ENCODE peak calls at places on chromosomes 12 and 14, in seven cellular contexts. R is fibroblast of pulmonary artery, C is fibroblast of the aortic adventitia, K is dorsolateral prefrontal cortex, D is IMR-90, F is B cell, T is progenitor cell of endocrine pancreas. U is an unnamed sample.

GRCh38 chr12:1980282-1980681 is 24.0 kb downstream of the DCP1B start:
- DNase-seq in R (no peak), C (no peak), K (no peak), D (no peak), F (no peak), T (no peak), U (no peak)

GRCh38 chr14:105495101-105495989 is 4.3 kb downstream of the TEDC1 start:
- DNase-seq in R (no peak), C (no peak), K (no peak), D (no peak), F (peak), T (no peak), U (peak)

GRCh38 chr12:11719678-11720099 is 70.2 kb downstream of the ETV6 start:
- DNase-seq in R (peak), C (peak), K (peak), D (peak), F (no peak), T (no peak), U (no peak)

GRCh38 chr14:75885829-75886228 is 96.0 kb downstream of the TGFB3 start:
- DNase-seq in R (peak), C (peak), K (no peak), D (peak), F (no peak), T (no peak), U (no peak)

GRCh38 chr14:54650331-54651017 is 83.5 kb downstream of the SAMD4A start:
- DNase-seq in R (peak), C (peak), K (no peak), D (peak), F (no peak), T (no peak), U (no peak)

GRCh38 chr12:6275609-6276246 is 34.8 kb upstream of the PLEKHG6 start:
- DNase-seq in R (no peak), C (no peak), K (no peak), D (no peak), F (no peak), T (no peak), U (no peak)

GRCh38 chr12:119990382-119990874 is 1.4 kb downstream of the BICDL1 start:
- DNase-seq in R (no peak), C (no peak), K (no peak), D (no peak), F (peak), T (no peak), U (no peak)

GRCh38 chr12:29879606-29880308 is 96.0 kb upstream of the TMTC1 start:
- DNase-seq in R (no peak), C (no peak), K (no peak), D (no peak), F (no peak), T (no peak), U (no peak)

GRCh38 chr14:58812050-58812690 is 174.4 kb downstream of the DACT1 start:
- DNase-seq in R (no peak), C (no peak), K (no peak), D (no peak), F (no peak), T (no peak), U (no peak)

GRCh38 chr14:44847910-44848309 is 113.8 kb downstream of the KLHL28 start:
- DNase-seq in R (peak), C (peak), K (no peak), D (peak), F (no peak), T (no peak), U (no peak)

GRCh38 chr12:82182601-82183000 is 175.6 kb downstream of the CCDC59 start:
- DNase-seq in R (no peak), C (peak), K (no peak), D (no peak), F (no peak), T (no peak), U (no peak)

GRCh38 chr12:46553911-46554310 is 181.3 kb upstream of the SLC38A2 start:
- DNase-seq in R (no peak), C (peak), K (no peak), D (peak), F (no peak), T (no peak), U (no peak)

GRCh38 chr12:19316420-19316819 is 122.9 kb upstream of the AEBP2 start:
- DNase-seq in R (peak), C (peak), K (no peak), D (peak), F (no peak), T (no peak), U (no peak)

GRCh38 chr12:31578632-31579031 is 12.3 kb downstream of the DENND5B start:
- DNase-seq in R (peak), C (peak), K (peak), D (peak), F (no peak), T (no peak), U (no peak)

GRCh38 chr12:63857771-63858670 is 13.5 kb downstream of the SRGAP1 start:
- DNase-seq in R (peak), C (peak), K (no peak), D (peak), F (no peak), T (no peak), U (no peak)

GRCh38 chr14:84006643-84007137 is 1523.3 kb upstream of the FLRT2 start:
- DNase-seq in R (peak), C (no peak), K (no peak), D (no peak), F (no peak), T (no peak), U (no peak)

GRCh38 chr12:31324845-31325523 is 966 bp downstream of the SINHCAF start:
- DNase-seq in R (peak), C (peak), K (peak), D (peak), F (peak), T (peak), U (no peak)

GRCh38 chr14:73455294-73455693 is 3.1 kb downstream of the NUMB start:
- DNase-seq in R (no peak), C (no peak), K (no peak), D (no peak), F (no peak), T (no peak), U (no peak)

GRCh38 chr12:53638057-53638456 is 11.9 kb upstream of the ATF7 start:
- DNase-seq in R (no peak), C (no peak), K (no peak), D (no peak), F (no peak), T (no peak), U (no peak)

GRCh38 chr12:47307680-47308399 is 228.1 kb upstream of the AMIGO2 start:
- DNase-seq in R (peak), C (peak), K (no peak), D (peak), F (peak), T (no peak), U (no peak)

GRCh38 chr12:88339966-88340365 is 197.9 kb downstream of the TMTC3 start:
- DNase-seq in R (no peak), C (no peak), K (no peak), D (peak), F (no peak), T (no peak), U (no peak)

GRCh38 chr12:12901158-12901791 is 9.9 kb downstream of the GPRC5A start:
- DNase-seq in R (peak), C (peak), K (peak), D (peak), F (no peak), T (no peak), U (no peak)

GRCh38 chr12:113601656-113602263 is 130.1 kb upstream of the LHX5 start:
- DNase-seq in R (peak), C (no peak), K (no peak), D (no peak), F (no peak), T (peak), U (peak)

GRCh38 chr14:87199371-87199770 is 793.6 kb downstream of the GALC start:
- DNase-seq in R (no peak), C (no peak), K (no peak), D (no peak), F (no peak), T (no peak), U (no peak)

GRCh38 chr12:31737763-31738162 is 8.9 kb upstream of the AMN1 start:
- DNase-seq in R (no peak), C (no peak), K (no peak), D (no peak), F (no peak), T (no peak), U (no peak)

GRCh38 chr12:65876898-65877721 is 52.8 kb downstream of the HMGA2 start:
- DNase-seq in R (peak), C (peak), K (no peak), D (no peak), F (no peak), T (peak), U (no peak)

GRCh38 chr12:52945389-52946232 is 3.3 kb upstream of the KRT18 start:
- DNase-seq in R (peak), C (peak), K (no peak), D (peak), F (no peak), T (peak), U (no peak)

GRCh38 chr14:32657081-32657480 is 281.6 kb upstream of the NPAS3 start:
- DNase-seq in R (peak), C (peak), K (peak), D (peak), F (no peak), T (no peak), U (no peak)

GRCh38 chr12:46067062-46067461 is 76.7 kb upstream of the SCAF11 start:
- DNase-seq in R (no peak), C (no peak), K (no peak), D (no peak), F (no peak), T (no peak), U (no peak)

GRCh38 chr12:127650626-127651025 is 616.3 kb upstream of the TMEM132C start:
- DNase-seq in R (no peak), C (no peak), K (no peak), D (peak), F (no peak), T (no peak), U (no peak)

GRCh38 chr14:96130854-96131253 is 73.8 kb upstream of the BDKRB2 start:
- DNase-seq in R (peak), C (peak), K (no peak), D (peak), F (no peak), T (no peak), U (no peak)

GRCh38 chr12:96409734-96410133 is 9.5 kb upstream of the CDK17 start:
- DNase-seq in R (no peak), C (no peak), K (no peak), D (no peak), F (no peak), T (no peak), U (no peak)

GRCh38 chr12:111444706-111445310 is 39.1 kb downstream of the SH2B3 start:
- DNase-seq in R (peak), C (peak), K (peak), D (no peak), F (peak), T (no peak), U (peak)

GRCh38 chr14:55446833-55447232 is 6.4 kb upstream of the TBPL2 start:
- DNase-seq in R (peak), C (peak), K (no peak), D (peak), F (no peak), T (no peak), U (no peak)

DNA sequence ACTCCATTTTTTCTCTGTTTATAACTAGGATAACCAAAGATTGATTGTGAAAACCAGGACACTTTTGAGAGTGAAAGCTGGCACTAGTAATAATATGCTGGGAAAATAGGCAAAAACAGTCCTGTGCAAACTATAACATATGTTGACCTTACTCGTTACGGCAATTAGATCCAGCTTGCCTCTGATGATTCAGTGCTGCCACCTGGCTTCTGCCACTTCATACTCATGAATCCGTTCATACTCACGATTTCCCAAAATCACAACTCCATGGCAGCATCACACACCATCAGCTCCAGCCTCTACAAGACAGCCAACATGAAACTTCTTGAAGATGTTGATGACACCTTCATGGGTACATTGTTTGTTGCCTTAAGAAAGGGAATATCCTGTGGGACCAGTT is 49.1 kb upstream of the CAND1 start:
- DNase-seq in R (no peak), C (no peak), K (no peak), D (no peak), F (no peak), T (no peak), U (no peak)
- TF ChIP-seq CTCF in R (peak), C (no peak), K (peak), D (no peak), F (no peak), T (no peak), U (no peak)

DNA sequence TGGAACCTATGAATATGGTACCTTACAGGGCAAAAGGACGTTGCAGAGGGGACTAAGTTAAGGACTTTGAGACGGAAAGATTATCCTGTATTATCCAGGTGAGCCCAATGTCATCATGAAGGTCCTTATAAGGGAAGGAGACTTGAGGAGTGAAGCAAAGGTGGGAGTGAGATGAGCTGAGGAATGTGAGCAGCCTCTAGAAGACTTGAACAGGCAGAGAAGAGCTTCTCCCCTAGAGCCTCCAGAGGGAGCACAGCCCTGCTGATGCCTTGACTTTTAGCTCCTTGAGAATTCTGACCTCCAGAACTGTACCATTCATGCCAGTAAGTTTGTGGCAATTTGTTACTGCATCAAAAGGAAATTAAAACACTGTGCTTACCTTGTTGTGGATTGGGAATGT is 41.8 kb upstream of the DCD start:
- DNase-seq in R (peak), C (no peak), K (no peak), D (no peak), F (no peak), T (no peak), U (no peak)
- TF ChIP-seq CTCF in R (no peak), C (no peak), K (no peak), D (no peak), F (no peak), T (peak), U (no peak)

DNA sequence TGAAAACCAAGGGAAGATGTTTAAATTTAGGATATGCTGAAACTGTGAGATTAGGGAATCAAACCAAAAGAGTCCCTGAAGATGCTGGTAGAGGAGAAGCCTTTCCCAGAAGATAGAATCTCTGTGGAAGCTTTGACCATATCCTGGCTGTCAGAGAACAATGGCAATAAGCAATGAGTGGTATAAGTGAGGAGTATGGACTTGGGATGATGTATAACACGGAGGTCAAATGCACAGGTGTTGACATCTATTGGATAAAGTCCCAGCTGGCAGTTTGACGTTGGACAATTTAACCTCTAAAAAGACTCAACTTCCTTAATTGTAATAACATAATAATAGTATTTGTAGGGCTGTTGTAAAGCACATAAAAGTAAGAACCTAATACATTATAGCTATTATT is 30.1 kb upstream of the CLEC14A start:
- DNase-seq in R (peak), C (no peak), K (no peak), D (no peak), F (no peak), T (no peak), U (no peak)
- TF ChIP-seq CTCF in R (no peak), C (no peak), K (no peak), D (no peak), F (no peak), T (no peak), U (no peak)

GRCh38 chr14:89067293-89067972 is 243.0 kb downstream of the TTC8 start:
- DNase-seq in R (no peak), C (no peak), K (no peak), D (no peak), F (no peak), T (no peak), U (no peak)
- TF ChIP-seq CTCF in R (no peak), C (no peak), K (no peak), D (no peak), F (no peak), T (no peak), U (no peak)

GRCh38 chr14:80587096-80587724 is 354.3 kb downstream of the CEP128 start:
- DNase-seq in R (peak), C (peak), K (no peak), D (peak), F (no peak), T (no peak), U (no peak)
- TF ChIP-seq CTCF in R (peak), C (peak), K (peak), D (peak), F (no peak), T (peak), U (peak)

DNA sequence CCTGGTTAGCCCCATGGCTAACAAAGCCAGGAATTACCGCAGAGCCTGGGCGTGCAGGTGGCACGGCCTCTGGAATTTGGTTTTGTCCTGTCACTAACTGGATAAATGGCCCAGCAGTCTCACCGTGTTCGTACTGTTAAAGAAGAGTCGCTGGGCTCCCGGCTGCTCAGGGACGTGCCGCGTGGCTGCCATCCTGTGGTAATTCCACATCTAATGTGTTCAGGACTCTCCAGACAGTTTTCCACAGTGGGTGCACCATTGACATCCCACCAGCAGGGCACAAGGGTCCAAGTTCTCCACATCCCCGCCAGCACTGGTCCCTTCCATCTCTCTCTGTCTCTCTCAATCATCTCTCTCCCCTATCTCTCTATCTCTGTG is 19.6 kb downstream of the NOC4L start:
- DNase-seq in R (no peak), C (no peak), K (no peak), D (no peak), F (no peak), T (no peak), U (no peak)
- TF ChIP-seq CTCF in R (peak), C (peak), K (peak), D (no peak), F (no peak), T (peak), U (peak)

GRCh38 chr12:48925218-48925871 is at the start of gene FKBP11:
- DNase-seq in R (peak), C (peak), K (peak), D (peak), F (peak), T (peak), U (peak)
- TF ChIP-seq CTCF in R (no peak), C (no peak), K (no peak), D (no peak), F (no peak), T (no peak), U (no peak)

DNA sequence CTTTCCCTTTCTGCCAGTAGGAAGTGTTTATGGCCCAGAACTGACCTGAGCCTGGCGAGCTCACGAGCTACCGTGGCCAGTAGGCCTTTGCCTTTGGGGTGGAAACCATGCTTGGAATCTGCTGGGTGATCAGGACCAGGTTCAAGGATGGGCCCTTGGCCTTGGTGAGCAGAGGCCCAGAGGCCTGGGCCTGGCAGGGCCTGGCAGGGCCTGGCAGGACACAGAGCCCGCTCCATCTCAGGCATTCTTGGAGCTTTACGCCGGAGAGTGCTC is 184.8 kb upstream of the RTL1 start:
- DNase-seq in R (no peak), C (no peak), K (no peak), D (no peak), F (no peak), T (no peak), U (no peak)
- TF ChIP-seq CTCF in R (no peak), C (no peak), K (no peak), D (no peak), F (no peak), T (no peak), U (no peak)

GRCh38 chr14:22613091-22613695 is 15.1 kb downstream of the ABHD4 start:
- DNase-seq in R (no peak), C (peak), K (no peak), D (no peak), F (no peak), T (no peak), U (no peak)
- TF ChIP-seq CTCF in R (peak), C (peak), K (no peak), D (peak), F (no peak), T (no peak), U (no peak)